ENCODE peak calls at places on chromosome 5, in seven cellular contexts. Z, R, I, O, L, J and Q are unnamed samples. For H3K4me1, the result is how much of the 10 kb centered on the place peaks cover.

GRCh38 chr5:94856257-94856656 is 237.8 kb downstream of the SLF1 start:
- DNase-seq in I (no peak), J (no peak), R (no peak), O (no peak), Z (no peak), L (no peak), Q (no peak)

GRCh38 chr5:94893404-94894145 is 275.1 kb downstream of the SLF1 start:
- DNase-seq in L (no peak), I (peak), J (no peak), Z (no peak), O (no peak), R (peak), Q (no peak)

GRCh38 chr5:177362871-177363507 is 5.3 kb downstream of the RGS14 start:
- DNase-seq in L (peak), R (peak), O (peak), Z (no peak), I (peak), J (peak), Q (no peak)

GRCh38 chr5:179306191-179307005 is 38.9 kb downstream of the ADAMTS2 start:
- DNase-seq in L (no peak), Z (no peak), R (no peak), J (no peak), O (no peak), I (no peak), Q (no peak)

GRCh38 chr5:9337908-9338307 is 208.0 kb downstream of the SEMA5A start:
- DNase-seq in J (no peak), O (peak), I (no peak), R (no peak), L (no peak), Z (no peak), Q (no peak)

GRCh38 chr5:121967187-121967586 is 5.4 kb downstream of the SRFBP1 start:
- DNase-seq in R (no peak), O (peak), J (no peak), I (no peak), Z (no peak), L (no peak), Q (no peak)

GRCh38 chr5:82413302-82414042 is 135.3 kb upstream of the RPS23 start:
- DNase-seq in R (no peak), I (no peak), L (no peak), Z (no peak), J (no peak), O (no peak), Q (no peak)

GRCh38 chr5:40288791-40289475 is 390.8 kb upstream of the PTGER4 start:
- DNase-seq in Z (no peak), L (no peak), J (no peak), I (no peak), O (no peak), R (peak), Q (no peak)

GRCh38 chr5:165227515-165227914 is 1722.1 kb downstream of the MAT2B start:
- DNase-seq in O (no peak), I (no peak), Z (no peak), L (no peak), R (peak), J (peak), Q (no peak)

GRCh38 chr5:16065810-16066209 is 113.8 kb downstream of the MARCHF11 start:
- DNase-seq in I (no peak), L (no peak), J (no peak), O (no peak), Z (no peak), R (no peak), Q (no peak)

GRCh38 chr5:113246371-113246870 is 188.4 kb downstream of the TSSK1B start:
- DNase-seq in J (no peak), R (peak), Z (no peak), O (peak), L (no peak), I (no peak), Q (no peak)

GRCh38 chr5:123157797-123158528 is 68.9 kb downstream of the PRDM6 start:
- DNase-seq in Z (no peak), L (no peak), R (no peak), I (no peak), J (no peak), O (peak), Q (no peak)

GRCh38 chr5:149680810-149681221 is 49.3 kb upstream of the PPARGC1B start:
- DNase-seq in O (no peak), Z (no peak), J (no peak), I (no peak), R (no peak), L (peak), Q (no peak)

GRCh38 chr5:58447231-58447630 is 12.7 kb downstream of the PLK2 start:
- DNase-seq in I (no peak), O (no peak), J (no peak), Z (no peak), L (no peak), R (no peak), Q (no peak)

GRCh38 chr5:92401492-92401891 is 1018.4 kb upstream of the ARRDC3 start:
- DNase-seq in O (peak), I (no peak), Z (no peak), J (no peak), R (peak), L (no peak), Q (no peak)

GRCh38 chr5:1950708-1951103 is 68.0 kb upstream of the IRX4 start:
- DNase-seq in Z (no peak), I (no peak), L (no peak), J (no peak), O (no peak), R (no peak), Q (no peak)

GRCh38 chr5:136957428-136957827 is 541.7 kb downstream of the SPOCK1 start:
- DNase-seq in O (no peak), I (no peak), L (no peak), J (no peak), Z (no peak), R (no peak), Q (no peak)

GRCh38 chr5:55463613-55464012 is 71.2 kb downstream of the PLPP1 start:
- DNase-seq in R (no peak), I (no peak), Z (no peak), O (no peak), J (no peak), L (no peak), Q (no peak)

GRCh38 chr5:88826959-88827585 is 55.9 kb downstream of the MEF2C start:
- DNase-seq in Z (no peak), I (no peak), O (peak), J (no peak), L (peak), R (peak), Q (no peak)

GRCh38 chr5:132999246-132999645 is 27.1 kb downstream of the ZCCHC10 start:
- DNase-seq in I (no peak), L (no peak), Z (no peak), R (no peak), O (no peak), J (no peak), Q (no peak)

GRCh38 chr5:132259061-132259851 is 1.8 kb downstream of the PDLIM4 start:
- DNase-seq in J (peak), R (no peak), Z (no peak), L (peak), I (peak), O (peak), Q (no peak)

GRCh38 chr5:175814676-175815075 is 56.7 kb upstream of the CPLX2 start:
- DNase-seq in L (no peak), J (no peak), Z (no peak), R (no peak), O (no peak), I (peak), Q (no peak)

GRCh38 chr5:109877670-109878045 is 187.9 kb downstream of the MAN2A1 start:
- DNase-seq in Z (no peak), I (no peak), J (no peak), O (no peak), R (no peak), L (no peak), Q (no peak)

GRCh38 chr5:150568663-150569062 is 60.7 kb downstream of the NDST1 start:
- DNase-seq in I (no peak), R (no peak), Z (no peak), J (no peak), L (no peak), O (no peak), Q (no peak)

GRCh38 chr5:174101331-174101730 is 55.8 kb downstream of the NSG2 start:
- DNase-seq in Z (no peak), J (no peak), I (no peak), R (no peak), O (no peak), L (no peak), Q (no peak)
- H3K4me1 ChIP-seq in Z (under half), J (under half), I (under half), R (under half), O (under half), L (under half), Q (under half)

GRCh38 chr5:32312194-32312681 is 501 bp downstream of the MTMR12 start:
- DNase-seq in L (peak), R (peak), O (peak), J (peak), Z (no peak), I (peak), Q (no peak)
- TF ChIP-seq POLR2AphosphoS5 in L (no peak), R (no peak), O (no peak), J (peak), Z (peak), I (no peak), Q (peak)

GRCh38 chr5:142405023-142405422 is 80.2 kb upstream of the SPRY4 start:
- DNase-seq in Z (no peak), O (no peak), J (no peak), L (no peak), I (no peak), R (no peak), Q (no peak)

GRCh38 chr5:142405814-142406395 is 81.1 kb upstream of the SPRY4 start:
- DNase-seq in L (no peak), Z (no peak), J (no peak), O (no peak), I (no peak), R (no peak), Q (no peak)

GRCh38 chr5:142404046-142404477 is 79.2 kb upstream of the SPRY4 start:
- DNase-seq in J (no peak), O (no peak), R (no peak), L (no peak), I (no peak), Z (no peak), Q (no peak)

GRCh38 chr5:142402752-142403318 is 78.0 kb upstream of the SPRY4 start:
- DNase-seq in L (no peak), Z (no peak), R (no peak), O (no peak), I (no peak), J (no peak), Q (no peak)

DNA sequence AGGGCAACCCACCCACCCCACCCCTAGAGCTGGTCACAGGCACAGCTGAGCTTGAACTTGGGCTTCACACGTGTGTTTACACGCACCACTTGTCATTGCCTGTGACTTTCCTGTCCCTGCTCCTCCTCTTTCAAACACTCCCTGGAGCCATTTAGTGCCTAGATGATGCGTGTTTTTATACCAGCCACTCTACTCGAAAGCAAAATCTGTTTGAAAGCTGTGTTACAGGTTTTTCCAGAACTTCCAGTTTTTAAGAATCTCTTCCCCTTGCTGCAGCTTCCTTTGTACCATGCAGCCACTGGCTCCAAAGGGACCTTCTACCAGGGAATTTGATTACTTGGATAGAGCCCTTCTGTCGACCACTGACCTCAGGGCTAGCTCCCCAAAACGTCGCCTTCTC is 78.8 kb upstream of the SPRY4 start:
- DNase-seq in Z (no peak), R (peak), J (no peak), O (no peak), L (peak), I (no peak), Q (no peak)
- H3K4me1 ChIP-seq in Z (under half), R (under half), J (under half), O (under half), L (under half), I (under half), Q (under half)

GRCh38 chr5:146965781-146966659 is 87.5 kb upstream of the PPP2R2B start:
- DNase-seq in Z (peak), I (peak), L (peak), J (peak), O (peak), R (peak), Q (no peak)
- TF ChIP-seq POLR2AphosphoS5 in Z (no peak), I (no peak), L (no peak), J (no peak), O (no peak), R (no peak), Q (no peak)